ENCODE peak calls at places on chromosomes 1 and 21, in six cellular contexts. I is LoVo; B is central memory CD4-positive, alpha-beta T cell; N is lung microvascular endothelial cell; A is MCF 10A; G is mucosa of gallbladder. F is an unnamed sample.

GRCh38 chr21:44298301-44298700 is 1.6 kb upstream of the PFKL start:
- DNase-seq in I (no peak), B (no peak), N (peak; percentile 32), A (peak; percentile 13), G (no peak), F (no peak)

GRCh38 chr1:110672753-110673108 is 2.0 kb downstream of the KCNA3 start:
- DNase-seq in I (no peak), B (peak; percentile 81), N (no peak), A (no peak), G (no peak), F (no peak)

GRCh38 chr1:6066680-6067079 is 21.0 kb downstream of the KCNAB2 start:
- DNase-seq in I (no peak), B (no peak), N (no peak), A (no peak), G (no peak), F (no peak)

GRCh38 chr21:33691945-33692594 is 49.8 kb downstream of the ITSN1 start:
- DNase-seq in I (no peak), B (no peak), N (no peak), A (no peak), G (no peak), F (no peak)

GRCh38 chr21:43599728-43600127 is 59.6 kb downstream of the HSF2BP start:
- DNase-seq in I (no peak), B (no peak), N (no peak), A (no peak), G (no peak), F (no peak)

GRCh38 chr1:202129453-202130274 is 6.9 kb downstream of the GPR37L1 start:
- DNase-seq in I (no peak), B (no peak), N (no peak), A (no peak), G (no peak), F (no peak)

GRCh38 chr1:6202256-6202655 is 2.9 kb upstream of the RPL22 start:
- DNase-seq in I (no peak), B (no peak), N (no peak), A (no peak), G (no peak), F (no peak)

GRCh38 chr1:61640531-61641125 is 84.3 kb downstream of the TM2D1 start:
- DNase-seq in I (no peak), B (no peak), N (no peak), A (no peak), G (no peak), F (no peak)

GRCh38 chr1:201156819-201157218 is 2.5 kb upstream of the TMEM9 start:
- DNase-seq in I (no peak), B (no peak), N (no peak), A (no peak), G (no peak), F (no peak)

GRCh38 chr1:248858096-248858890 is 592 bp downstream of the ZNF692 start:
- DNase-seq in I (peak; percentile 67), B (no peak), N (peak; percentile 51), A (peak; percentile 78), G (peak; percentile 60), F (peak; percentile 36)

GRCh38 chr1:203495845-203496244 is 1.9 kb downstream of the OPTC start:
- DNase-seq in I (no peak), B (no peak), N (no peak), A (no peak), G (no peak), F (no peak)

GRCh38 chr1:27724961-27725373 is 794 bp upstream of the FAM76A start:
- DNase-seq in I (no peak), B (no peak), N (peak; percentile 0), A (peak; percentile 75), G (peak; percentile 55), F (peak; percentile 16)

GRCh38 chr1:13816016-13816760 is 116.2 kb downstream of the PRDM2 start:
- DNase-seq in I (no peak), B (no peak), N (no peak), A (no peak), G (no peak), F (no peak)

GRCh38 chr1:201358596-201358995 is 18.9 kb downstream of the TNNT2 start:
- DNase-seq in I (no peak), B (no peak), N (peak; percentile 50), A (peak; percentile 69), G (no peak), F (peak; percentile 79)

F was measured in renal cortical epithelial cell.